ENCODE peak calls at places on chromosomes 6 and 20, in six cellular contexts. M is uterus, Q is hepatocyte, T is heart left ventricle, Y is body of pancreas, U is brain microvascular endothelial cell. E is an unnamed sample.

GRCh38 chr20:25540273-25540672 is 45.1 kb downstream of the NINL start:
- DNase-seq in M (no peak), Q (no peak), T (no peak), Y (peak; percentile 46), U (no peak), E (no peak)

GRCh38 chr20:63156221-63156671 is 59.7 kb downstream of the YTHDF1 start:
- DNase-seq in M (no peak), Q (no peak), T (peak; percentile 11), Y (no peak), U (no peak), E (no peak)

GRCh38 chr6:83138118-83138722 is 54.8 kb downstream of the PGM3 start:
- DNase-seq in M (no peak), Q (peak; percentile 7), T (no peak), Y (no peak), U (no peak), E (no peak)

GRCh38 chr6:40912158-40912946 is 126.7 kb downstream of the UNC5CL start:
- DNase-seq in M (no peak), Q (peak; percentile 60), T (peak; percentile 58), Y (peak; percentile 85), U (no peak), E (peak; percentile 24)

GRCh38 chr20:41095110-41095969 is 42.0 kb upstream of the PLCG1 start:
- DNase-seq in M (peak; percentile 66), Q (peak; percentile 77), T (peak; percentile 48), Y (peak; percentile 58), U (peak; percentile 55), E (peak; percentile 77)

GRCh38 chr20:23668477-23668951 is 20.3 kb downstream of the CST4 start:
- DNase-seq in M (peak; percentile 33), Q (peak; percentile 82), T (peak; percentile 40), Y (peak; percentile 53), U (peak; percentile 58), E (peak; percentile 74)

GRCh38 chr6:131755597-131755996 is 44.8 kb upstream of the CTAGE9 start:
- DNase-seq in M (no peak), Q (no peak), T (no peak), Y (no peak), U (peak; percentile 86), E (no peak)

GRCh38 chr6:144661101-144661806 is 376.1 kb downstream of the UTRN start:
- DNase-seq in M (no peak), Q (peak; percentile 54), T (no peak), Y (no peak), U (no peak), E (no peak)

GRCh38 chr6:47697925-47698324 is 455 bp upstream of the ADGRF4 start:
- DNase-seq in M (no peak), Q (no peak), T (no peak), Y (no peak), U (no peak), E (no peak)

GRCh38 chr6:161319231-161319630 is 45.4 kb upstream of the AGPAT4 start:
- DNase-seq in M (no peak), Q (no peak), T (no peak), Y (no peak), U (no peak), E (no peak)

GRCh38 chr6:47097092-47097945 is 55.2 kb upstream of the ADGRF1 start:
- DNase-seq in M (peak; percentile 43), Q (peak; percentile 87), T (peak; percentile 59), Y (peak; percentile 87), U (peak; percentile 83), E (peak; percentile 91)

GRCh38 chr6:108419474-108419873 is 124.6 kb downstream of the AFG1L start:
- DNase-seq in M (no peak), Q (no peak), T (no peak), Y (no peak), U (no peak), E (no peak)

GRCh38 chr6:124968401-124968800 is 6.2 kb downstream of the RNF217 start:
- DNase-seq in M (no peak), Q (no peak), T (no peak), Y (no peak), U (no peak), E (no peak)

GRCh38 chr20:8227293-8227692 is 95.2 kb downstream of the PLCB1 start:
- DNase-seq in M (no peak), Q (no peak), T (no peak), Y (peak; percentile 35), U (no peak), E (no peak)

GRCh38 chr20:15902493-15902892 is 670.8 kb downstream of the KIF16B start:
- DNase-seq in M (no peak), Q (no peak), T (no peak), Y (no peak), U (peak; percentile 5), E (no peak)

GRCh38 chr6:66689608-66690007 is 982.6 kb upstream of the EYS start:
- DNase-seq in M (no peak), Q (no peak), T (no peak), Y (no peak), U (no peak), E (no peak)

GRCh38 chr6:816510-817084 is 123.7 kb upstream of the EXOC2 start:
- DNase-seq in M (no peak), Q (no peak), T (no peak), Y (peak; percentile 10), U (no peak), E (no peak)

GRCh38 chr6:154092336-154092962 is 53.4 kb downstream of the OPRM1 start:
- DNase-seq in M (no peak), Q (no peak), T (no peak), Y (no peak), U (no peak), E (no peak)

GRCh38 chr6:24919404-24919892 is 16.3 kb downstream of the RIPOR2 start:
- DNase-seq in M (no peak), Q (no peak), T (no peak), Y (no peak), U (no peak), E (no peak)

GRCh38 chr6:15630202-15630601 is 32.6 kb downstream of the DTNBP1 start:
- DNase-seq in M (no peak), Q (no peak), T (no peak), Y (no peak), U (no peak), E (peak; percentile 24)

GRCh38 chr6:106547053-106547414 is 82.3 kb downstream of the RTN4IP1 start:
- DNase-seq in M (no peak), Q (no peak), T (no peak), Y (no peak), U (no peak), E (peak; percentile 25)

GRCh38 chr6:11111769-11112437 is 378 bp upstream of the ERVFRD-1 start:
- DNase-seq in M (no peak), Q (peak; percentile 61), T (no peak), Y (no peak), U (no peak), E (no peak)

GRCh38 chr6:105646391-105646867 is 243.5 kb upstream of the PREP start:
- DNase-seq in M (no peak), Q (no peak), T (no peak), Y (no peak), U (no peak), E (peak; percentile 41)

GRCh38 chr20:1524004-1524403 is 32.8 kb upstream of the SIRPB2 start:
- DNase-seq in M (no peak), Q (no peak), T (no peak), Y (no peak), U (no peak), E (no peak)

GRCh38 chr6:161985911-161986310 is 712.0 kb upstream of the AGPAT4 start:
- DNase-seq in M (no peak), Q (no peak), T (no peak), Y (no peak), U (no peak), E (no peak)

GRCh38 chr6:7914991-7915789 is 4.6 kb upstream of the TXNDC5 start:
- DNase-seq in M (peak; percentile 27), Q (no peak), T (peak; percentile 84), Y (peak; percentile 30), U (peak; percentile 89), E (peak; percentile 99)

GRCh38 chr20:47243003-47243402 is 113.5 kb downstream of the ZMYND8 start:
- DNase-seq in M (no peak), Q (no peak), T (no peak), Y (no peak), U (no peak), E (no peak)

GRCh38 chr6:166907373-166907841 is 48.9 kb downstream of the RNASET2 start:
- DNase-seq in M (no peak), Q (no peak), T (no peak), Y (no peak), U (no peak), E (no peak)

DNA sequence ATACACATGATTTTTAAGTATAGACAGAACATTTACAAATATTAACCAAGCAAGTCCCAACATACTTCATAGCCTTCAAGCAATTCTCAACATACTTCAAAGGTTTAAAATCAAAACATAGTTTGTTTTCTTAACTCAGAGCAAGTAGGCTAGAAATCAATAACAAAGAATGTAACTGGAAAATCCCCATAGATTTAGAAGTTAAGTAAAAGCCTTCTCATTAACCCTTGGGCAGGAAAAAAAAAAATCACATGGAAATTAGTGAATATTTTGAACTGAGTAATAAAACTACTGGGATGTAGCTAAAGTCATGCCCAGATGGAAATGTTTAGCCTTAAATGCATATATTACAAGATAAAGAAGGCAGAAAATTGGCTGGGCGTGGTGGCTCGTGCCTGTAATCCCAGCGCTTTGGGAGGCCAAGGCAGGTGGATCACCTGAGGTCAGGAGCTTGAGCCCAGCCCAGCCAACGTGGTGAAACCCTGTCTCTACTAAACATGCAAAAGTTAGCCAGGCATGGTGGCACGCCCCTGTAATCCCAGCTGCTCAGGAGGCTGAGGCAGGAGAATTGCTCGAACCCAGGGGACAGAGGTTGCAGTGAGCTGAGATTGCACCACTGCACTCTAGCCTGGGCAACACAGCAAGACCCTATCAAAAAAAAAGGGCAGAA is 316.1 kb downstream of the TAF4 start:
- DNase-seq in M (no peak), Q (no peak), T (no peak), Y (no peak), U (no peak), E (no peak)
- TF ChIP-seq CTCF in M (no peak), Q (no peak), T (no peak), Y (no peak), U (no peak), E (no peak)

DNA sequence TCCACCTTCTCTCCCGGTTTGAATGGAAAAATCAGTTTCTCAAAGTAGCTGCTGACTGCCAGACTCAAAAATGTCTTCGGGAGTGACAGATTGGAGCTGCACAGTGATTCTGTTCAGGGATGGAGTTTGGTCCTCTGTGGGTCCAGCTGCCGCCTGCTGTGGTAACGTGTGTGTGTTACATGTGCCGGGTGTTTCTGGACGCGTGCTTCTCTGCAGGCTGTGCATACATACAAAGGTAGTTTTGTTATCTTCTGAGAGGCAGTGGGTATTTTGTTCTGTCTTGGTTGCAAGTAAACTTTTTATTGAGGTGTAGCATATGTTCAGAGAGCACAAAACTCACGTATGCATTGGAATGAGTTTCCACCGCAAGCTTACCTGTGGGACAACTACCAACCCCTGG is 41.3 kb upstream of the NAA20 start:
- DNase-seq in M (no peak), Q (no peak), T (peak; percentile 33), Y (peak; percentile 57), U (no peak), E (peak; percentile 36)
- H3K4me3 ChIP-seq in M (peak overlapping the region; percentile 51), Q (peak overlapping the region; percentile 7), T (peak overlapping the region; percentile 42), Y (peak overlapping the region; percentile 30), U (peak overlapping the region; percentile 89), E (peak overlapping the region; percentile 72)

GRCh38 chr6:68343901-68344300 is 291.2 kb upstream of the ADGRB3 start:
- DNase-seq in M (no peak), Q (peak; percentile 59), T (no peak), Y (peak; percentile 28), U (peak; percentile 34), E (peak; percentile 68)
- TF ChIP-seq CTCF in M (peak; percentile 4), Q (peak; percentile 45), T (peak; percentile 36), Y (peak; percentile 25), U (peak; percentile 84), E (peak; percentile 53)

DNA sequence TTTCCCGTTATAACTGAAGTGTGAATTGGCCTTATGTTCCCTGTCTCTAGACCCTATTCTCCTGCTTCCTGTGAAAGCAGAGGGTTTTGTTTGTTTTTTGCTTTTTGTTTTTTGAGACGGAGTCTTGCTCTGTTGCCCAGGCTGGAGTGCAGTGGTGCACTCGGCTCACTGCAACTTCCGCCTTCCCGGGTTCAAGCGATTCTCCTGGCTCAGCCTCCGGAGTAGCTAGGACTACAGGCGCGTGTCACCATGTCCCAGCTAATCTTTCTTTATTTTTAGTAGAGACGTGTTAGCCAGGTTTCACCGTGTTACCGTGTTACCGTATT is 674 bp upstream of the GNMT start:
- DNase-seq in M (no peak), Q (no peak), T (no peak), Y (no peak), U (no peak), E (no peak)
- H3K4me3 ChIP-seq in M (peak overlapping the region; percentile 41), Q (peak overlapping the region; percentile 52), T (peak overlapping the region; percentile 46), Y (peak overlapping the region; percentile 53), U (peak overlapping the region; percentile 49), E (peak overlapping the region; percentile 44)